ENCODE peak calls at places on chromosomes 4 and X, in eight cellular contexts. One of them, this sample, is unnamed.

GRCh38 chr4:48368389-48368788 is 27.1 kb downstream of the SLAIN2 start:
- DNase-seq in GM10248: no peak
- DNase-seq in tibial nerve: no peak
- DNase-seq in amygdala: no peak
- DNase-seq in astrocyte: no peak
- DNase-seq in adrenal gland: no peak
- DNase-seq in CD8-positive, alpha-beta T cell: no peak
- DNase-seq in anterior cingulate cortex: no peak
- DNase-seq in this sample: no peak

GRCh38 chrX:24301806-24302205 is 12.1 kb downstream of the SUPT20HL2 start:
- DNase-seq in astrocyte: no peak
- DNase-seq in adrenal gland: no peak
- DNase-seq in amygdala: no peak
- DNase-seq in GM10248: no peak
- DNase-seq in anterior cingulate cortex: no peak
- DNase-seq in tibial nerve: no peak
- DNase-seq in CD8-positive, alpha-beta T cell: no peak
- DNase-seq in this sample: no peak

GRCh38 chrX:41441934-41442823 is 5.0 kb upstream of the NYX start:
- DNase-seq in CD8-positive, alpha-beta T cell: peak
- DNase-seq in anterior cingulate cortex: peak
- DNase-seq in adrenal gland: peak
- DNase-seq in tibial nerve: peak
- DNase-seq in astrocyte: peak
- DNase-seq in amygdala: no peak
- DNase-seq in GM10248: peak
- DNase-seq in this sample: peak

GRCh38 chr4:187666634-187667033 is 328.9 kb upstream of the ZFP42 start:
- DNase-seq in amygdala: no peak
- DNase-seq in astrocyte: no peak
- DNase-seq in CD8-positive, alpha-beta T cell: no peak
- DNase-seq in anterior cingulate cortex: no peak
- DNase-seq in GM10248: no peak
- DNase-seq in adrenal gland: no peak
- DNase-seq in tibial nerve: no peak
- DNase-seq in this sample: no peak

GRCh38 chr4:183872531-183872930 is 32.6 kb upstream of the STOX2 start:
- DNase-seq in astrocyte: no peak
- DNase-seq in tibial nerve: no peak
- DNase-seq in adrenal gland: no peak
- DNase-seq in amygdala: no peak
- DNase-seq in CD8-positive, alpha-beta T cell: no peak
- DNase-seq in GM10248: no peak
- DNase-seq in anterior cingulate cortex: no peak
- DNase-seq in this sample: no peak

GRCh38 chr4:128574706-128575105 is 234.8 kb upstream of the JADE1 start:
- DNase-seq in astrocyte: peak
- DNase-seq in amygdala: peak
- DNase-seq in adrenal gland: peak
- DNase-seq in tibial nerve: peak
- DNase-seq in GM10248: peak
- DNase-seq in CD8-positive, alpha-beta T cell: peak
- DNase-seq in anterior cingulate cortex: peak
- DNase-seq in this sample: no peak

GRCh38 chrX:49725923-49726904 is 30.4 kb upstream of the PAGE1 start:
- DNase-seq in GM10248: no peak
- DNase-seq in astrocyte: no peak
- DNase-seq in amygdala: no peak
- DNase-seq in CD8-positive, alpha-beta T cell: no peak
- DNase-seq in tibial nerve: no peak
- DNase-seq in anterior cingulate cortex: no peak
- DNase-seq in adrenal gland: no peak
- DNase-seq in this sample: no peak

GRCh38 chrX:145817299-145817665 is 347 bp upstream of the SLITRK2 start:
- DNase-seq in tibial nerve: no peak
- DNase-seq in CD8-positive, alpha-beta T cell: no peak
- DNase-seq in anterior cingulate cortex: peak
- DNase-seq in astrocyte: no peak
- DNase-seq in amygdala: peak
- DNase-seq in GM10248: peak
- DNase-seq in adrenal gland: no peak
- DNase-seq in this sample: peak

GRCh38 chr4:168831585-168831918 is 178.5 kb downstream of the CBR4 start:
- DNase-seq in CD8-positive, alpha-beta T cell: no peak
- DNase-seq in tibial nerve: no peak
- DNase-seq in astrocyte: no peak
- DNase-seq in adrenal gland: no peak
- DNase-seq in GM10248: no peak
- DNase-seq in anterior cingulate cortex: no peak
- DNase-seq in amygdala: no peak
- DNase-seq in this sample: no peak

GRCh38 chr4:38046735-38047487 is 86.7 kb downstream of the PTTG2 start:
- DNase-seq in amygdala: no peak
- DNase-seq in CD8-positive, alpha-beta T cell: no peak
- DNase-seq in astrocyte: peak
- DNase-seq in GM10248: no peak
- DNase-seq in tibial nerve: no peak
- DNase-seq in anterior cingulate cortex: no peak
- DNase-seq in adrenal gland: no peak
- DNase-seq in this sample: no peak

GRCh38 chr4:172202480-172203076 is 389.4 kb downstream of the GALNTL6 start:
- DNase-seq in CD8-positive, alpha-beta T cell: no peak
- DNase-seq in adrenal gland: no peak
- DNase-seq in astrocyte: peak
- DNase-seq in amygdala: no peak
- DNase-seq in anterior cingulate cortex: no peak
- DNase-seq in tibial nerve: no peak
- DNase-seq in GM10248: peak
- DNase-seq in this sample: no peak

This sample was measured in C1 segment of cervical spinal cord.